ENCODE peak calls at places on chromosome 17, in eight cellular contexts. C, D, M, Y, K, O, G and I are unnamed samples.

GRCh38 chr17:18182978-18183333 is 672 bp upstream of the ALKBH5 start:
- DNase-seq in C (no peak), D (peak), M (peak), Y (no peak), K (peak), O (peak), G (peak), I (peak)

GRCh38 chr17:45836047-45837044 is 8.3 kb upstream of the SPPL2C start:
- DNase-seq in C (no peak), D (no peak), M (no peak), Y (no peak), K (no peak), O (no peak), G (no peak), I (no peak)

GRCh38 chr17:55134486-55135157 is 130.1 kb upstream of the HLF start:
- DNase-seq in C (no peak), D (no peak), M (no peak), Y (no peak), K (no peak), O (no peak), G (no peak), I (no peak)

GRCh38 chr17:73286863-73287296 is 24.9 kb downstream of the CDC42EP4 start:
- DNase-seq in C (no peak), D (no peak), M (no peak), Y (no peak), K (no peak), O (no peak), G (no peak), I (no peak)

GRCh38 chr17:15744885-15745284 is 12.8 kb downstream of the TBC1D26 start:
- DNase-seq in C (no peak), D (no peak), M (no peak), Y (no peak), K (no peak), O (no peak), G (no peak), I (no peak)

GRCh38 chr17:53516643-53517042 is 306.1 kb upstream of the KIF2B start:
- DNase-seq in C (no peak), D (no peak), M (no peak), Y (peak), K (no peak), O (no peak), G (no peak), I (no peak)

GRCh38 chr17:74205274-74205673 is 1.8 kb downstream of the RPL38 start:
- DNase-seq in C (no peak), D (no peak), M (no peak), Y (no peak), K (no peak), O (no peak), G (no peak), I (no peak)

GRCh38 chr17:27109346-27109745 is 184.6 kb upstream of the WSB1 start:
- DNase-seq in C (no peak), D (no peak), M (no peak), Y (no peak), K (no peak), O (no peak), G (no peak), I (no peak)

GRCh38 chr17:48678141-48678971 is 44.0 kb downstream of the PRAC1 start:
- DNase-seq in C (peak), D (peak), M (peak), Y (peak), K (no peak), O (peak), G (peak), I (peak)

GRCh38 chr17:70169707-70170597 is 620 bp downstream of the KCNJ2 start:
- DNase-seq in C (no peak), D (no peak), M (peak), Y (no peak), K (no peak), O (no peak), G (peak), I (no peak)

GRCh38 chr17:56815711-56816110 is 18.0 kb downstream of the C17orf67 start:
- DNase-seq in C (no peak), D (no peak), M (no peak), Y (no peak), K (peak), O (no peak), G (no peak), I (no peak)

GRCh38 chr17:81993726-81994592 is 16.5 kb downstream of the ASPSCR1 start:
- DNase-seq in C (no peak), D (no peak), M (no peak), Y (no peak), K (no peak), O (no peak), G (no peak), I (no peak)

GRCh38 chr17:42304187-42305030 is 16.1 kb downstream of the STAT5A start:
- DNase-seq in C (no peak), D (no peak), M (no peak), Y (no peak), K (no peak), O (no peak), G (no peak), I (no peak)

GRCh38 chr17:19750835-19751234 is 2.7 kb upstream of the ALDH3A1 start:
- DNase-seq in C (no peak), D (no peak), M (no peak), Y (peak), K (no peak), O (no peak), G (no peak), I (no peak)

GRCh38 chr17:81057079-81057730 is 22.3 kb downstream of the BAIAP2 start:
- DNase-seq in C (no peak), D (peak), M (peak), Y (peak), K (peak), O (peak), G (peak), I (peak)

GRCh38 chr17:55845385-55845784 is 94.5 kb downstream of the PCTP start:
- DNase-seq in C (peak), D (peak), M (peak), Y (peak), K (no peak), O (peak), G (peak), I (peak)

GRCh38 chr17:59617141-59617757 is 2.4 kb upstream of the CLTC start:
- DNase-seq in C (no peak), D (no peak), M (no peak), Y (no peak), K (no peak), O (no peak), G (no peak), I (no peak)

GRCh38 chr17:70314096-70314495 is 144.8 kb downstream of the KCNJ2 start:
- DNase-seq in C (no peak), D (no peak), M (no peak), Y (no peak), K (no peak), O (no peak), G (no peak), I (no peak)

GRCh38 chr17:31202968-31203367 is 94.1 kb downstream of the OMG start:
- DNase-seq in C (no peak), D (no peak), M (no peak), Y (no peak), K (no peak), O (no peak), G (no peak), I (no peak)

GRCh38 chr17:75854111-75854748 is 905 bp downstream of the WBP2 start:
- DNase-seq in C (no peak), D (no peak), M (peak), Y (peak), K (no peak), O (no peak), G (peak), I (no peak)

GRCh38 chr17:75850928-75851692 is 4.0 kb downstream of the WBP2 start:
- DNase-seq in C (no peak), D (no peak), M (peak), Y (no peak), K (no peak), O (no peak), G (no peak), I (no peak)

GRCh38 chr17:75854881-75855309 is 240 bp downstream of the WBP2 start:
- DNase-seq in C (no peak), D (no peak), M (no peak), Y (no peak), K (no peak), O (no peak), G (no peak), I (no peak)

GRCh38 chr17:75855310-75856061 is at the start of gene WBP2:
- DNase-seq in C (peak), D (peak), M (peak), Y (peak), K (peak), O (peak), G (peak), I (peak)

GRCh38 chr17:75853410-75853809 is 1.7 kb downstream of the WBP2 start:
- DNase-seq in C (no peak), D (no peak), M (peak), Y (no peak), K (no peak), O (no peak), G (no peak), I (no peak)
- TF ChIP-seq EP300 in C (no peak), D (no peak), M (no peak), Y (no peak), K (no peak), O (no peak), G (no peak), I (no peak)

DNA sequence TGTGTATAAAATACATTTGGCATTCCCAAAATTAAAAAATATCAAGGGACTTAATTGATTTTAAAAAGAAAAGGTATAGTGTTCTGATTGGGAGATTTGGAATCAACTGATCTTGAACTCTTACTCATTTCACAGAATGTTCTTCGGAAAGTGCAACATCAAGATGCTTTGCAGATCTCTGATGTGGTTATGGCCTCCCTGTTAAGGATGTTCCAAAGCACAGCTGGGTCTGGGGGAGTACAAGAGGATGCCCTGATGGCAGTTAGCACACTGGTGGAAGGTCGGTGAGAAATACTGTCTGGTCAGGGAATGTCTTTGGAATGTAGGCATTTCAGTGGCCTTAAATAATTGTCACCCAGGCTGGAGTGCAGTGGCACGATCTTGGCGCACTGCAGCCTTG is 19.5 kb upstream of the TBKBP1 start:
- DNase-seq in C (no peak), D (no peak), M (no peak), Y (no peak), K (no peak), O (no peak), G (no peak), I (no peak)
- TF ChIP-seq POLR2A in C (peak), D (no peak), M (no peak), Y (no peak), K (no peak), O (no peak), G (no peak), I (no peak)

GRCh38 chr17:37527249-37527851 is 37.7 kb downstream of the DUSP14 start:
- DNase-seq in C (no peak), D (no peak), M (no peak), Y (peak), K (no peak), O (no peak), G (no peak), I (no peak)
- TF ChIP-seq EP300 in C (no peak), D (no peak), M (no peak), Y (no peak), K (no peak), O (no peak), G (no peak), I (no peak)

GRCh38 chr17:5486206-5487124 is at the start of gene MIS12:
- DNase-seq in C (peak), D (peak), M (peak), Y (peak), K (peak), O (peak), G (peak), I (peak)

GRCh38 chr17:5488752-5489151 is 2.4 kb downstream of the MIS12 start:
- DNase-seq in C (no peak), D (no peak), M (no peak), Y (no peak), K (no peak), O (no peak), G (no peak), I (no peak)

GRCh38 chr17:5481451-5481850 is 4.5 kb downstream of the DERL2 start:
- DNase-seq in C (no peak), D (no peak), M (no peak), Y (no peak), K (no peak), O (no peak), G (no peak), I (no peak)

DNA sequence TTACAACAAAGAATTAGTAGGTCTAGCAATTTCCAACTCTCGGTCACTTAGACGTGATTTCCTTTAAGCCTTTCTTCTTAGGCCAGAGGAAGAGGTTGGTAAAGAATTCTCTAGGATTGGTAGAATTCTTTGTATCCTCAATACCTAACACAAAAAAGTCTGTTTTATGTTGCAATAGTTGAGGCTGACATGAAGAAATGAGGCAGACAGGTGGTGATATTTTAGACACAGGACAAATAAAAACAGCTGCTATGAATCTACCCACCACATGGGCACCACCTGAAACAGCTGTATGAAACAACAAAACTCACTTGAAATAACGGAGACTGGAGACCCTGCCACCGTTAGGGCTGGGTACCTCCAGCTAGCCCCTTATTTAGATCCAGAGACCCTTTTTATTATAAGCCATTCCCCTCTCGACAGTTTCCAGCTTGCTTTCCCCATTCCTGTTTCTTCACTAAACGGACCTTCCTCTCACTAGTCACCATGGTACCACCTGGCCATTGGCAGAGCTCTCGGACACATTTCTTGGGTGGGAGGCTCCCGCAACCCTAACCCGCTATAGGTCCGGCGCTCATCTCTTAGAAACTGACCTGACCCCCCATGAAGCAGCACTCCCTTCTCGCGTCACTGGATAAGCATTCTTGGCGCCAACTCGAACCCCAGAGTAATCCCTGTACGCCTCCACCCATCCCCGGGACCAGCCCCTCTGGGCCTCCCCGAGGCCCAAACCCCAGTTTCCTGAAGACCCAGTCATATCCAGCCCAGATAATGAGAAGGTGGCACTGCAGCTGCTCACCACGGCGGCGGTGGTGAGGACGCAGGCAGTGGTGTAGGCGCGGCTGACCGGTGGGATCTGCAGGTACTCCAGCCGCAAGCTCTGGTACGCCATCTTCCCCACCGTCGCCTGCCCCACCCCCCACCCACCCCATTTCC is at the start of gene DERL2:
- DNase-seq in C (no peak), D (no peak), M (no peak), Y (peak), K (no peak), O (no peak), G (no peak), I (no peak)
- TF ChIP-seq POLR2A in C (peak), D (no peak), M (peak), Y (peak), K (no peak), O (peak), G (peak), I (no peak)

GRCh38 chr17:17041018-17041521 is 1.2 kb upstream of the MPRIP start:
- DNase-seq in C (no peak), D (no peak), M (no peak), Y (peak), K (no peak), O (no peak), G (no peak), I (no peak)
- TF ChIP-seq EP300 in C (no peak), D (no peak), M (no peak), Y (no peak), K (no peak), O (no peak), G (no peak), I (no peak)

DNA sequence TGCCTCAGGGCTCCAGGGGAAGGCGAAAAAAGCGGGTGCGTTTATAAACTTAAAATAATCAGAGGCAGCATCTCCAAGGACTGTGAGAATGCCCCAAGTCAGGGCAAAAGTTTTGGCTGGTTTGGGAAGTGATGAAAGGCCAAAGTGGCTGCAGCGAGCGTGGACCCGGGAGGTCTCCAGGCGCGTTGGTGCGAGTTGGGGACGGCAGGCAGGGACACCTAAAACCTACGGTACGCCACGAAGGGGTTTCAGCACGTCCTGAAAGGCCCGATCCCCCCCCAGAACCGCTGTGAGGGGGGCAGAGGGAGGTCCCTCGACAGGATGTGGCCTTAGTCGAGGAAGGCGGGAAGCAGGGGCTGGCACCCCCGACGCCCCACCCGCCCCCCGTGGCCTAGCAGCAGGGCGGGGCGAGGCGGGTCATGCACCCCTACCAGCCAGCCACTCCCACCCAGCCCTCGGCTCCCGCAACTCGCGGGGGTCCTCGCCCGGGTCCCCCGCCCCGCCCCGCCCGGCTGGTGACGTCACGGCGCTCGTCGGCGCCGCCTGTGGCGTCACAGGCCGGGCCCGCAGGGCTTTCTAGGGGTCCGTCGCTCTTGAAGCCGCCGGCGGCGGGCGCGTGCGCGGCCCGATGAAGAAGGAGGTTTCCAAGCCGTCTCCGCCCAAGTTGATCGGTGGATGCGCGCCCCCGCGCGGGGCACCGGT is at the start of gene MYCBPAP:
- DNase-seq in C (peak), D (peak), M (peak), Y (peak), K (peak), O (peak), G (peak), I (peak)
- TF ChIP-seq POLR2A in C (peak), D (no peak), M (no peak), Y (no peak), K (no peak), O (peak), G (peak), I (no peak)

DNA sequence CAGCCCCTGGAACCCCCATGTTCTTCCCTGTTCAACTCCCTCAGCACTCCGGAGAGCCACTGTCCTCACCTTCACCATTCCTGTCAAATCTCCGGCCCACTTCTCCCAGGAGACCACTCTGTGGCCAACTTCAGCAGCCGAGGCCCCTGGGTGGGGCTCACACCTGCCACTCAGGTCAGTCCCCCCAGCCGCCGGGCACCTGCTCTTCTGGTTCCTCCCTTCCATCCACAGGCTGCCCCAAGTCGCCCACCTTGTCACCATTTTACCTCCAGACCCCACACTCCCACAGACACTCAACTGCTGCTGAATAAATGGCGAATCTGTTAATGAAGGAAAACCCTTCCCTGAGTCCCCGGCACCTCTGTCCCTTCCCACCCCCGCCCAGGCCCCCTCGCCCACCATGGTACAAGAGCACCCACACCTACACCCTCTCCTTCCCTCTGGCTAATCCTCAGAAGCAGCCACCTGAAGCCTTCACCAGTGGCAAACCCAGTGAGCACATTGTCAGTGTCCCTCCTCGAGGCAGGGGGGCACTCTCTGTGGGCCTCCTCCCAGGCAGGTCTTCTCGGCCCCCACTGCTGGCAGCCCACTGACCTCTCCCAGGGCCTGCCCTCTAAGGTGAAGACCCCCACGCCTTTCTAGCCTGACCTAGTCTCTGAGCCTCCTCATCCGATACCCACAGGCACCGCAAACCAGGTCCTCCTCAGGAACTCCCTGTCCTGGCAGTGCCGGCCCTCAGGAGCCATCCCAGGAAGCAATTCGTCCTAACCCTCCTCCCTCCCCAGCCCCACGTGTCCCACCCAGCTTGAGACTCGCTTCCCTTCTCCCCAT is 8.2 kb downstream of the CANT1 start:
- DNase-seq in C (no peak), D (no peak), M (peak), Y (no peak), K (no peak), O (peak), G (no peak), I (no peak)
- TF ChIP-seq EP300 in C (no peak), D (no peak), M (no peak), Y (no peak), K (no peak), O (no peak), G (no peak), I (no peak)

GRCh38 chr17:38898812-38899348 is 26.5 kb upstream of the LASP1NB start:
- DNase-seq in C (no peak), D (peak), M (no peak), Y (no peak), K (no peak), O (no peak), G (no peak), I (peak)
- TF ChIP-seq POLR2A in C (no peak), D (no peak), M (no peak), Y (no peak), K (no peak), O (no peak), G (no peak), I (no peak)